ENCODE peak calls at places on chromosomes 7 and 10, in four cellular contexts. C is HAP-1, F is MM.1S, B is cardiac fibroblast. U is an unnamed sample.

GRCh38 chr10:112951349-112952281 is 1.6 kb downstream of the TCF7L2 start:
- DNase-seq in F (peak), C (peak), B (peak), U (peak)

GRCh38 chr10:93816123-93816747 is 58.5 kb downstream of the LGI1 start:
- DNase-seq in B (peak), C (peak), F (peak), U (peak)

GRCh38 chr10:54667136-54667535 is 133.9 kb downstream of the PCDH15 start:
- DNase-seq in F (no peak), C (no peak), B (no peak), U (no peak)

GRCh38 chr7:55552320-55553086 is 19.8 kb downstream of the VOPP1 start:
- DNase-seq in B (peak), F (peak), C (no peak), U (peak)

GRCh38 chr7:2878306-2878705 is 34.2 kb upstream of the GNA12 start:
- DNase-seq in F (no peak), C (no peak), B (no peak), U (no peak)

GRCh38 chr10:95181731-95182130 is 12.3 kb upstream of the ACSM6 start:
- DNase-seq in F (no peak), C (no peak), B (no peak), U (no peak)

GRCh38 chr7:22052221-22052639 is 106.5 kb upstream of the CDCA7L start:
- DNase-seq in F (no peak), C (no peak), B (no peak), U (no peak)

GRCh38 chr10:103186128-103186527 is 6.9 kb downstream of the NT5C2 start:
- DNase-seq in F (no peak), B (no peak), C (no peak), U (no peak)

GRCh38 chr10:61815505-61815904 is 86.0 kb upstream of the ARID5B start:
- DNase-seq in B (no peak), F (no peak), C (no peak), U (no peak)

GRCh38 chr7:76386691-76387260 is 22.7 kb downstream of the SSC4D start:
- DNase-seq in F (no peak), C (no peak), B (peak), U (no peak)

GRCh38 chr7:1843271-1843861 is 173.3 kb downstream of the ELFN1 start:
- DNase-seq in B (no peak), F (no peak), C (no peak), U (peak)

GRCh38 chr7:4700577-4701235 is 18.6 kb downstream of the FOXK1 start:
- DNase-seq in C (no peak), B (peak), F (no peak), U (no peak)

GRCh38 chr10:62037890-62038608 is 136.6 kb downstream of the ARID5B start:
- DNase-seq in C (no peak), F (no peak), B (no peak), U (no peak)

GRCh38 chr10:110843031-110843430 is 28.7 kb upstream of the PDCD4 start:
- DNase-seq in B (no peak), F (peak), C (no peak), U (no peak)

GRCh38 chr10:13909911-13910617 is 323.3 kb downstream of the PRPF18 start:
- DNase-seq in C (no peak), B (no peak), F (peak), U (no peak)

GRCh38 chr10:125340871-125341270 is 180.5 kb upstream of the CTBP2 start:
- DNase-seq in C (no peak), F (no peak), B (peak), U (no peak)

GRCh38 chr10:125341611-125342010 is 181.2 kb upstream of the CTBP2 start:
- DNase-seq in F (no peak), C (no peak), B (no peak), U (no peak)

GRCh38 chr10:125344573-125345121 is 184.3 kb upstream of the CTBP2 start:
- DNase-seq in B (no peak), C (no peak), F (no peak), U (peak)

GRCh38 chr10:125348536-125348935 is 188.2 kb upstream of the CTBP2 start:
- DNase-seq in C (no peak), F (no peak), B (no peak), U (no peak)

DNA sequence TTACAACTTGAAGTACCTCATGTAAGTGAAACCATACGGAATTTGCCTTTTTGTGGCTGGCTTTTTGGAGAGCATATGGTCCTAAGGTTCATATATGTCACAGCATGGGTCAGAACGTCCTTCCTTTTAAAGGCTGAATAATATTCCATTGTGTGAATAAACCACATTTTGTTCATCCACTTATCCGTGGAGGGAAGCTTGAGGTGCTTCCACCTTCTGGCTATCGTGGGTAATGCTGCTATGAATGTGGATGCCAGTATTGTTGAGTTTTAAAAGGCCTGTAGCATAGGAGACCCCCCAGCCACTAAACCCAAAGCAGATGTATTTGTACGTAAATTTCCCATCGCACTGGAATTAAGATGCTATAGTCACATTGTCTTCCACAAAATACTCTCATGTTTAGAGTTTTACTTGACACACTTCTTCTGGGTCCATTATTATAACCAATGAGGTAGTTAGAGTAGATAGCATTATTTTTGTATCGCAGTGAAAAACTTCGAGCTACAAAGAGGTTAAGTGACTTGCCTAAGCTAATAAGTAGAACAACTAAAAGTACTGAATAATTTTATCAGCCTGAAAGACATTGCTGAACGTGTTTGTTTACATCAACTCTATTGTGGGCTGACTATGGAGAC is 182.9 kb upstream of the CTBP2 start:
- DNase-seq in B (peak), C (peak), F (no peak), U (peak)
- H3K4me3 ChIP-seq in B (no peak), C (no peak), F (no peak), U (no peak)

DNA sequence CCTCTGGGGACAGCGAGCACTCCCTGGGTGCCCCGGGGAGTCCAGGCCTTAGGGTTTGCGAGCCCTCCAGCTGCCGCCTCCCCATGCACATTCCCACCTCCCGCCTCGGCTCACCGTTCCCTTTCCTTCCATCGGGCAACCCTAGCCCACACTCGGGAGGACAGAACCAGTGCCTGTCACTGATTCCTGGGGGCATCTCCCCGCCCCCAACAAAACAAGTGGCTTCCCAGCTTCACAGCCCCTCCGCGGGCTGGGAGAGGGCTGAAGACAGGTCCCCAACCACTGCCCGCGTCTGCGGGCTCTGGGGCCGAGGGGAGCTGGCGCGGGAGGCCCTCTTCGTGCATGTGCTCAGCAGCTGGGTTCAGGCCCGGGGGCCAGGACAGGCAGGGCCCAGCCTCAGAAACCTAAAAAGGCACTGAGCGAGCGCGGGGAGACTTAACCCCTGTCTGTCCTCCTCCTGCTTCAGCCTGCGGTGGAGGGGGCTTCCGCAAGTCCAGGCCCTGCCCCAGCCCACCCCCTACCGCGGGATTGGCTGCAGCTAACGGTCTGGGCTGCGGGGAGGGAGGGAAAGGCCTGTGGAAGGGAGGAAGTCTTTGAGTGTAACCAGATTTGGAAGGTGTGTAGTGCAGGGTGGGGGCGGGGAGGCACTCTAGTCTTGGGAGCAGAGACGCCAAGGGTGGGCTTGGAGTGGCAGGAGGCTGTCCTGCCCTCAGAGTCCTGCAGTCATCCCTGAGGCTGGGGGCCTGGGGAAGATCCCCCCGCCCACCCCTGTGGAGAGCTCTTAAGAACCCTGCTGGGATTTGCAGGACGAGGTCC is 1.2 kb downstream of the FLNC start:
- DNase-seq in C (peak), B (peak), F (no peak), U (no peak)
- H3K4me3 ChIP-seq in C (peak), B (peak), F (no peak), U (no peak)

DNA sequence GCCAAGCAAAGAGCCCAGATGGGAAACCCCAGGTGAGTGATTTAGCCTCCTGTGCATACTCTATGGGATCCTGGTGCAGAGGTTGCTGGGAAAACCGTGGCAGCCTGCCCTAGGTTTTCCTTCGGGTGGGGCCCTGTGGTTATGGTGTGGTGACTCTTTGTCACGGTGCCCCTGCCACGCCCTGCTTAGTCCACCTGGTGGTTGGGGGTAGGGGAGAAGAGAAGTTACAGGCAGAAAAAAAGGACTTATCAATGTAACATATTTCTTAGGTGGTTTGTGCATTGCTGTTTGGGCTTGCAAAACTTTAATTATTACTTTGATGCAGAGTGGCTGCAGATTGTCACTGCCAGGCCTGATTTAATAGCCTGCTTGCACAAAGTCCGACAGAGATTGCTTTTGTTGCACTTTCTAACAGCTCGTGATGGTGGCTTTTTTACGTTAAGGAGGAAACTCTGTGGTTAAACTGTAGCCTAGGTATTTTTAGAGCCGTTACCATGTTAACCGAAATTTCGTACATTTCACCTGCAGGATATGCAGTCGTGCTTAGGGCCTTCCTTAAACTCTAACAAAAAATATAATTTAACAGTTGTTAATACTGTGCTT is 197.4 kb downstream of the RNLS start:
- DNase-seq in F (peak), C (peak), B (no peak), U (peak)
- H3K4me3 ChIP-seq in F (peak), C (no peak), B (no peak), U (no peak)

GRCh38 chr7:134892963-134893362 is 93.3 kb upstream of the AGBL3 start:
- DNase-seq in B (no peak), C (no peak), F (no peak), U (no peak)
- H3K4me3 ChIP-seq in B (peak), C (no peak), F (no peak), U (no peak)

GRCh38 chr10:43402880-43403452 is 6.0 kb downstream of the HNRNPF start:
- DNase-seq in B (no peak), C (no peak), F (no peak), U (no peak)

GRCh38 chr10:43402176-43402575 is 6.8 kb downstream of the HNRNPF start:
- DNase-seq in C (no peak), B (no peak), F (peak), U (no peak)

GRCh38 chr10:43404675-43405221 is 4.2 kb downstream of the HNRNPF start:
- DNase-seq in B (no peak), F (peak), C (no peak), U (no peak)

GRCh38 chr10:43401627-43402026 is 7.4 kb downstream of the HNRNPF start:
- DNase-seq in C (peak), B (no peak), F (no peak), U (no peak)

GRCh38 chr10:43403911-43404674 is 4.9 kb downstream of the HNRNPF start:
- DNase-seq in B (no peak), F (peak), C (no peak), U (no peak)
- H3K4me3 ChIP-seq in B (no peak), F (peak), C (peak), U (no peak)

GRCh38 chr7:115924398-115924797 is 106.2 kb downstream of the TFEC start:
- DNase-seq in B (no peak), C (no peak), F (no peak), U (no peak)
- H3K4me3 ChIP-seq in B (no peak), C (no peak), F (no peak), U (no peak)

GRCh38 chr7:116998567-116998966 is 45.3 kb downstream of the ST7 start:
- DNase-seq in F (no peak), C (no peak), B (peak), U (no peak)
- H3K4me3 ChIP-seq in F (no peak), C (no peak), B (no peak), U (no peak)